ENCODE peak calls at places on chromosomes 7 and 10, in six cellular contexts. Z is transverse colon; Y is GM10248; U is neural crest cell; D is spleen; T is CD8-positive, alpha-beta T cell. V is an unnamed sample.

GRCh38 chr10:44674536-44674935 is 236.6 kb upstream of the TMEM72 start:
- DNase-seq in Z (no peak), Y (no peak), U (no peak), D (no peak), T (no peak), V (no peak)

GRCh38 chr10:99784025-99784730 is 1.7 kb downstream of the ABCC2 start:
- DNase-seq in Z (no peak), Y (no peak), U (no peak), D (no peak), T (no peak), V (no peak)

GRCh38 chr7:77428777-77429231 is 12.7 kb upstream of the GSAP start:
- DNase-seq in Z (no peak), Y (no peak), U (no peak), D (no peak), T (peak; percentile 11), V (no peak)

GRCh38 chr10:89869180-89869579 is 167.8 kb downstream of the KIF20B start:
- DNase-seq in Z (no peak), Y (no peak), U (no peak), D (no peak), T (no peak), V (no peak)

GRCh38 chr10:114917927-114918672 is 19.9 kb upstream of the TRUB1 start:
- DNase-seq in Z (no peak), Y (no peak), U (no peak), D (no peak), T (no peak), V (peak; percentile 57)

GRCh38 chr10:98268694-98269386 is 846 bp upstream of the LOXL4 start:
- DNase-seq in Z (no peak), Y (peak; percentile 45), U (no peak), D (no peak), T (no peak), V (no peak)

GRCh38 chr7:141012044-141012685 is 2.6 kb downstream of the MRPS33 start:
- DNase-seq in Z (peak; percentile 79), Y (peak; percentile 37), U (peak; percentile 59), D (peak; percentile 78), T (peak; percentile 57), V (peak; percentile 71)

GRCh38 chr7:38199154-38199553 is 21.1 kb downstream of the STARD3NL start:
- DNase-seq in Z (no peak), Y (no peak), U (no peak), D (no peak), T (no peak), V (no peak)

GRCh38 chr7:131919920-131920709 is 363.7 kb upstream of the PODXL start:
- DNase-seq in Z (no peak), Y (peak; percentile 25), U (no peak), D (no peak), T (no peak), V (no peak)

GRCh38 chr7:120554960-120555571 is 282.1 kb downstream of the KCND2 start:
- DNase-seq in Z (no peak), Y (peak; percentile 27), U (peak; percentile 35), D (no peak), T (no peak), V (peak; percentile 66)

GRCh38 chr10:42981358-42982236 is 95.3 kb upstream of the RET start:
- DNase-seq in Z (peak; percentile 6), Y (no peak), U (no peak), D (peak; percentile 66), T (no peak), V (no peak)

GRCh38 chr7:70374772-70375533 is 757.0 kb upstream of the GALNT17 start:
- DNase-seq in Z (no peak), Y (no peak), U (no peak), D (no peak), T (no peak), V (no peak)

GRCh38 chr7:116403265-116403664 is 96.3 kb upstream of the CAV2 start:
- DNase-seq in Z (no peak), Y (no peak), U (no peak), D (no peak), T (no peak), V (no peak)

GRCh38 chr7:115634633-115635032 is 395.9 kb downstream of the TFEC start:
- DNase-seq in Z (no peak), Y (no peak), U (no peak), D (no peak), T (no peak), V (peak; percentile 2)

GRCh38 chr7:66769833-66770512 is 29.4 kb downstream of the RABGEF1 start:
- DNase-seq in Z (no peak), Y (no peak), U (no peak), D (no peak), T (no peak), V (no peak)

GRCh38 chr10:124624875-124625274 is 119.3 kb downstream of the FAM53B start:
- DNase-seq in Z (no peak), Y (no peak), U (no peak), D (no peak), T (no peak), V (no peak)

GRCh38 chr7:29325508-29325907 is 130.9 kb downstream of the CHN2 start:
- DNase-seq in Z (no peak), Y (no peak), U (no peak), D (no peak), T (no peak), V (no peak)

GRCh38 chr10:20892011-20892585 is 5.0 kb downstream of the NEBL start:
- DNase-seq in Z (no peak), Y (no peak), U (no peak), D (no peak), T (no peak), V (no peak)

GRCh38 chr7:108326938-108327337 is 129.3 kb downstream of the NRCAM start:
- DNase-seq in Z (no peak), Y (no peak), U (no peak), D (no peak), T (no peak), V (no peak)

GRCh38 chr7:77184990-77185389 is 14.6 kb downstream of the FGL2 start:
- DNase-seq in Z (no peak), Y (no peak), U (no peak), D (no peak), T (no peak), V (no peak)

GRCh38 chr10:37236093-37236492 is 110.7 kb downstream of the ANKRD30A start:
- DNase-seq in Z (no peak), Y (no peak), U (no peak), D (no peak), T (no peak), V (no peak)

GRCh38 chr10:35640951-35641429 is 1.1 kb downstream of the FZD8 start:
- DNase-seq in Z (peak; percentile 71), Y (peak; percentile 45), U (peak; percentile 62), D (peak; percentile 85), T (no peak), V (peak; percentile 70)

GRCh38 chr7:137804819-137805218 is 42.0 kb downstream of the DGKI start:
- DNase-seq in Z (no peak), Y (no peak), U (no peak), D (no peak), T (no peak), V (no peak)

GRCh38 chr7:47968852-47969774 is 10.3 kb downstream of the HUS1 start:
- DNase-seq in Z (peak; percentile 76), Y (peak; percentile 73), U (peak; percentile 82), D (no peak), T (no peak), V (peak; percentile 86)

GRCh38 chr10:52992569-52992968 is 220.0 kb upstream of the MBL2 start:
- DNase-seq in Z (no peak), Y (no peak), U (no peak), D (no peak), T (no peak), V (no peak)

GRCh38 chr10:71216751-71217265 is 4.4 kb downstream of the UNC5B start:
- DNase-seq in Z (no peak), Y (no peak), U (no peak), D (peak; percentile 54), T (no peak), V (no peak)

GRCh38 chr10:59971915-59972314 is 65.6 kb upstream of the CCDC6 start:
- DNase-seq in Z (peak; percentile 59), Y (no peak), U (no peak), D (no peak), T (no peak), V (peak; percentile 72)

GRCh38 chr10:30058570-30059132 is 735 bp downstream of the JCAD start:
- DNase-seq in Z (no peak), Y (no peak), U (peak; percentile 18), D (peak; percentile 77), T (no peak), V (no peak)

GRCh38 chr7:157976406-157976805 is 611.2 kb downstream of the PTPRN2 start:
- DNase-seq in Z (no peak), Y (no peak), U (no peak), D (peak; percentile 34), T (no peak), V (no peak)

GRCh38 chr7:117012284-117013174 is 59.2 kb downstream of the ST7 start:
- DNase-seq in Z (no peak), Y (peak; percentile 29), U (no peak), D (no peak), T (no peak), V (no peak)

GRCh38 chr7:100674441-100675407 is 1.2 kb downstream of the GNB2 start:
- DNase-seq in Z (peak; percentile 49), Y (no peak), U (no peak), D (peak; percentile 92), T (no peak), V (no peak)

GRCh38 chr10:26479766-26480492 is 41.8 kb downstream of the APBB1IP start:
- DNase-seq in Z (no peak), Y (peak; percentile 32), U (no peak), D (peak; percentile 81), T (no peak), V (no peak)

GRCh38 chr7:154484406-154484805 is 432.2 kb downstream of the DPP6 start:
- DNase-seq in Z (no peak), Y (no peak), U (no peak), D (no peak), T (no peak), V (no peak)

GRCh38 chr7:151087247-151088018 is 1.2 kb downstream of the AGAP3 start:
- DNase-seq in Z (peak; percentile 74), Y (peak; percentile 58), U (no peak), D (peak; percentile 88), T (no peak), V (peak; percentile 59)
- TF ChIP-seq CTCF in Z (peak; percentile 24), Y (peak; percentile 30), U (peak; percentile 41), D (peak; percentile 46), T (no peak), V (no peak)

DNA sequence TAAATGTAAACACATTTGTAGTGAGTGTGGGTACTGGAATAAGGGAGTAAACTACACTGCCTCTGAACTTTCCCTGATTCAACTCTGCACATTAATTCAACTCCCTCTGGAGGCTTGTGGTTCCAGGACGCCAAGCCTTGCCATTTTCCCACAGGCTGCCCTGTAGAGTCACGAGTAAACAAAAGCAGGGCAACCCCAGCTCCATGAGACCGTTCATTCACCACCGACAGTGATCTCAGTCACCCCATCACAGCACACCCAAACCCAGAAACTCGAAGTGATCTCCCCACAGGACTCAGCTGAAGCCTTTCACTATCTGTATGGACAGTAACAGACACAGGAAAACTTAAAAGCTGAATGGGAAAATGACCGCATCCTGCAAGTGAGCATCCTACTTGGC is 218.8 kb upstream of the FRMD4A start:
- DNase-seq in Z (no peak), Y (no peak), U (no peak), D (no peak), T (no peak), V (no peak)
- TF ChIP-seq CTCF in Z (no peak), Y (no peak), U (no peak), D (no peak), T (no peak), V (no peak)

GRCh38 chr10:15245530-15245929 is 77.0 kb upstream of the NMT2 start:
- DNase-seq in Z (no peak), Y (no peak), U (no peak), D (no peak), T (no peak), V (no peak)
- TF ChIP-seq CTCF in Z (no peak), Y (peak; percentile 43), U (peak; percentile 43), D (peak; percentile 28), T (peak; percentile 37), V (peak; percentile 31)

GRCh38 chr7:151725844-151726770 is 150.8 kb downstream of the PRKAG2 start:
- DNase-seq in Z (no peak), Y (no peak), U (no peak), D (no peak), T (no peak), V (no peak)
- TF ChIP-seq CTCF in Z (no peak), Y (no peak), U (no peak), D (no peak), T (no peak), V (no peak)

V was measured in Calu3.